ENCODE peak calls at places on chromosomes 12 and 14, in nine cellular contexts. D is NCI-H1092, P is head of caudate nucleus, K is Right ventricle myocardium superior, I is activated T-helper 1 cell treated with Interleukin-2 at 50 U/mL for 16 hours, U is HFF-Myc, E is fibroblast of the aortic adventitia, S is kidney epithelial cell, Z is dermis microvascular lymphatic vessel endothelial cell. C is an unnamed sample.

GRCh38 chr12:19683178-19683927 is 244.1 kb downstream of the AEBP2 start:
- DNase-seq in E (peak; percentile 44), U (peak; percentile 50), I (no peak), S (no peak), K (no peak), P (no peak), D (no peak), Z (peak; percentile 58), C (no peak)

GRCh38 chr12:57101892-57102695 is 9.1 kb downstream of the STAT6 start:
- DNase-seq in I (no peak), S (no peak), Z (no peak), D (no peak), E (no peak), K (no peak), P (no peak), U (no peak), C (no peak)

GRCh38 chr12:69389836-69390235 is 30.3 kb downstream of the YEATS4 start:
- DNase-seq in I (no peak), Z (no peak), S (no peak), D (no peak), U (no peak), K (no peak), P (no peak), E (peak; percentile 79), C (no peak)

GRCh38 chr12:75862692-75863471 is 168.7 kb downstream of the PHLDA1 start:
- DNase-seq in Z (peak; percentile 48), K (no peak), I (no peak), U (no peak), D (no peak), E (peak; percentile 78), P (no peak), S (peak; percentile 45), C (no peak)

GRCh38 chr12:104953323-104953722 is 4.8 kb downstream of the SLC41A2 start:
- DNase-seq in Z (no peak), D (no peak), I (no peak), K (no peak), S (no peak), P (no peak), E (no peak), U (no peak), C (no peak)

GRCh38 chr14:100066984-100067383 is 1.8 kb downstream of the EVL start:
- DNase-seq in S (no peak), E (no peak), U (no peak), I (no peak), P (no peak), Z (no peak), K (no peak), D (no peak), C (no peak)

GRCh38 chr14:96917442-96917963 is 120.3 kb downstream of the VRK1 start:
- DNase-seq in Z (no peak), D (no peak), P (no peak), U (no peak), S (no peak), I (no peak), K (no peak), E (no peak), C (no peak)

GRCh38 chr12:132292328-132293319 is 36.8 kb downstream of the GALNT9 start:
- DNase-seq in U (no peak), P (no peak), Z (no peak), D (no peak), K (peak; percentile 29), E (no peak), I (no peak), S (no peak), C (no peak)

GRCh38 chr14:30211326-30211725 is 283.7 kb upstream of the PRKD1 start:
- DNase-seq in U (no peak), E (peak; percentile 44), K (no peak), I (no peak), Z (no peak), D (no peak), S (no peak), P (no peak), C (no peak)

GRCh38 chr12:76277480-76277879 is 70.7 kb downstream of the BBS10 start:
- DNase-seq in K (no peak), Z (no peak), I (no peak), U (peak; percentile 66), S (peak; percentile 67), E (peak; percentile 80), P (no peak), D (no peak), C (no peak)

GRCh38 chr12:28460420-28461130 is 270.3 kb downstream of the CCDC91 start:
- DNase-seq in P (no peak), D (no peak), E (no peak), K (no peak), I (no peak), Z (no peak), U (no peak), S (no peak), C (no peak)

GRCh38 chr14:71918955-71919354 is 13.3 kb upstream of the RGS6 start:
- DNase-seq in Z (no peak), D (no peak), S (no peak), P (no peak), E (no peak), U (no peak), K (no peak), I (no peak), C (no peak)

GRCh38 chr12:30025317-30025716 is 241.6 kb upstream of the TMTC1 start:
- DNase-seq in I (no peak), P (no peak), U (no peak), K (no peak), S (no peak), E (peak; percentile 54), Z (no peak), D (no peak), C (no peak)

GRCh38 chr14:91873476-91874265 is 6.3 kb upstream of the TC2N start:
- DNase-seq in K (no peak), E (no peak), S (peak; percentile 61), D (no peak), I (peak; percentile 69), U (no peak), Z (no peak), P (no peak), C (no peak)

GRCh38 chr14:21001218-21001617 is 2.1 kb downstream of the SLC39A2 start:
- DNase-seq in D (no peak), P (no peak), K (no peak), Z (no peak), S (no peak), U (no peak), E (no peak), I (no peak), C (no peak)

GRCh38 chr12:52149651-52150241 is 42.1 kb downstream of the KRT80 start:
- DNase-seq in D (no peak), Z (no peak), K (peak; percentile 35), E (no peak), P (no peak), U (no peak), S (no peak), I (no peak), C (no peak)

GRCh38 chr12:123427036-123427769 is 9.3 kb downstream of the RILPL2 start:
- DNase-seq in P (peak; percentile 17), K (no peak), E (no peak), Z (no peak), U (no peak), S (no peak), D (no peak), I (no peak), C (no peak)

GRCh38 chr12:126667340-126667739 is 1599.6 kb upstream of the TMEM132C start:
- DNase-seq in Z (peak; percentile 89), I (no peak), U (peak; percentile 30), S (peak; percentile 25), K (no peak), E (peak; percentile 96), P (no peak), D (no peak), C (no peak)

GRCh38 chr12:47234576-47235141 is 154.9 kb upstream of the AMIGO2 start:
- DNase-seq in E (no peak), P (no peak), K (no peak), I (no peak), D (no peak), S (no peak), U (no peak), Z (no peak), C (no peak)

GRCh38 chr12:990308-990648 is 745 bp upstream of the ERC1 start:
- DNase-seq in U (no peak), S (no peak), P (peak; percentile 44), D (peak; percentile 73), K (peak; percentile 82), E (peak; percentile 58), Z (peak; percentile 52), I (no peak), C (peak; percentile 79)

GRCh38 chr12:12975322-12976077 is 23.5 kb upstream of the GPRC5D start:
- DNase-seq in Z (peak; percentile 34), E (peak; percentile 65), D (no peak), I (no peak), U (no peak), P (peak; percentile 68), S (no peak), K (no peak), C (peak; percentile 47)

GRCh38 chr12:107404981-107405380 is 280.6 kb upstream of the PWP1 start:
- DNase-seq in P (no peak), S (no peak), D (no peak), Z (no peak), E (peak; percentile 44), I (no peak), U (no peak), K (no peak), C (no peak)